ENCODE peak calls at places on chromosome 6, in eight cellular contexts. D, Q, T, M, Y, C, X and W are unnamed samples.
A peak's percentile ranks its signal among the peaks of the same experiment; 100 is the strongest.

GRCh38 chr6:35669441-35669776 is 19.3 kb downstream of the FKBP5 start:
- DNase-seq in D (no peak), Q (no peak), T (no peak), M (no peak), Y (no peak), C (no peak), X (no peak), W (no peak)

GRCh38 chr6:130997061-130997753 is 65.8 kb downstream of the EPB41L2 start:
- DNase-seq in D (no peak), Q (no peak), T (no peak), M (no peak), Y (no peak), C (no peak), X (no peak), W (no peak)

GRCh38 chr6:116323863-116324262 is 44.1 kb upstream of the TSPYL1 start:
- DNase-seq in D (no peak), Q (no peak), T (no peak), M (no peak), Y (no peak), C (no peak), X (no peak), W (no peak)

GRCh38 chr6:17349437-17349836 is 44.0 kb upstream of the CAP2 start:
- DNase-seq in D (no peak), Q (peak; percentile 10), T (no peak), M (no peak), Y (no peak), C (no peak), X (no peak), W (no peak)

GRCh38 chr6:70706491-70707123 is 38.9 kb downstream of the SMAP1 start:
- DNase-seq in D (peak; percentile 58), Q (peak; percentile 20), T (no peak), M (peak; percentile 52), Y (no peak), C (peak; percentile 22), X (peak; percentile 47), W (no peak)

GRCh38 chr6:30862156-30862875 is 22.0 kb upstream of the DDR1 start:
- DNase-seq in D (no peak), Q (no peak), T (no peak), M (no peak), Y (peak; percentile 59), C (no peak), X (no peak), W (no peak)

GRCh38 chr6:39056191-39056590 is 7.6 kb downstream of the GLP1R start:
- DNase-seq in D (no peak), Q (no peak), T (no peak), M (no peak), Y (no peak), C (no peak), X (no peak), W (no peak)

GRCh38 chr6:14269434-14269833 is 151.9 kb downstream of the CD83 start:
- DNase-seq in D (no peak), Q (no peak), T (no peak), M (no peak), Y (no peak), C (no peak), X (no peak), W (no peak)

GRCh38 chr6:41058783-41059181 is 5.8 kb downstream of the APOBEC2 start:
- DNase-seq in D (no peak), Q (no peak), T (no peak), M (no peak), Y (no peak), C (no peak), X (no peak), W (no peak)

GRCh38 chr6:15080895-15081294 is 165.0 kb upstream of the JARID2 start:
- DNase-seq in D (no peak), Q (no peak), T (no peak), M (no peak), Y (no peak), C (no peak), X (no peak), W (no peak)

GRCh38 chr6:154606457-154606856 is 96.0 kb upstream of the CNKSR3 start:
- DNase-seq in D (no peak), Q (no peak), T (peak; percentile 61), M (no peak), Y (no peak), C (no peak), X (no peak), W (no peak)

GRCh38 chr6:122028933-122029332 is 370.5 kb upstream of the HSF2 start:
- DNase-seq in D (no peak), Q (no peak), T (no peak), M (no peak), Y (no peak), C (no peak), X (no peak), W (no peak)

GRCh38 chr6:11770546-11771466 is 7.8 kb downstream of the ADTRP start:
- DNase-seq in D (peak; percentile 95), Q (no peak), T (no peak), M (no peak), Y (peak; percentile 98), C (no peak), X (no peak), W (peak; percentile 9)

GRCh38 chr6:26223213-26223612 is 136.0 kb downstream of the HFE start:
- DNase-seq in D (peak; percentile 50), Q (no peak), T (no peak), M (peak; percentile 41), Y (no peak), C (peak; percentile 14), X (peak; percentile 74), W (no peak)

GRCh38 chr6:108250240-108250866 is 10.5 kb downstream of the SNX3 start:
- DNase-seq in D (peak; percentile 23), Q (no peak), T (no peak), M (no peak), Y (no peak), C (no peak), X (no peak), W (no peak)

GRCh38 chr6:169340395-169340794 is 86.7 kb upstream of the THBS2 start:
- DNase-seq in D (peak; percentile 51), Q (no peak), T (no peak), M (no peak), Y (no peak), C (no peak), X (no peak), W (no peak)

GRCh38 chr6:14000901-14001300 is 76.1 kb downstream of the RNF182 start:
- DNase-seq in D (no peak), Q (no peak), T (no peak), M (no peak), Y (no peak), C (no peak), X (no peak), W (no peak)

GRCh38 chr6:142822882-142823578 is 121.9 kb downstream of the HIVEP2 start:
- DNase-seq in D (no peak), Q (no peak), T (no peak), M (no peak), Y (no peak), C (no peak), X (no peak), W (no peak)

GRCh38 chr6:157579467-157580031 is 198.6 kb downstream of the ZDHHC14 start:
- DNase-seq in D (no peak), Q (no peak), T (no peak), M (no peak), Y (no peak), C (no peak), X (no peak), W (no peak)

GRCh38 chr6:41735427-41736206 is at the start of gene TFEB:
- DNase-seq in D (peak; percentile 89), Q (peak; percentile 90), T (peak; percentile 95), M (peak; percentile 89), Y (peak; percentile 99), C (peak; percentile 79), X (peak; percentile 92), W (peak; percentile 98)

GRCh38 chr6:147204060-147204785 is at the start of gene STXBP5:
- DNase-seq in D (peak; percentile 64), Q (peak; percentile 22), T (peak; percentile 17), M (peak; percentile 6), Y (peak; percentile 93), C (peak; percentile 59), X (peak; percentile 19), W (peak; percentile 59)